ENCODE peak calls at places on chromosome 2, in four cellular contexts. N, R, Y and V are unnamed samples.

GRCh38 chr2:240893363-240893828 is 2.6 kb downstream of the MAB21L4 start:
- DNase-seq in N (no peak), R (no peak), Y (peak; percentile 49), V (no peak)

GRCh38 chr2:138779451-138780440 is at the start of gene NXPH2:
- DNase-seq in N (peak; percentile 68), R (no peak), Y (no peak), V (no peak)

GRCh38 chr2:179429597-179429996 is 165.0 kb upstream of the SESTD1 start:
- DNase-seq in Y (no peak), N (no peak), R (no peak), V (no peak)

GRCh38 chr2:42693688-42694479 is 70.1 kb downstream of the OXER1 start:
- DNase-seq in R (no peak), Y (no peak), N (no peak), V (no peak)

GRCh38 chr2:191635333-191636234 is 42.4 kb upstream of the NABP1 start:
- DNase-seq in Y (no peak), R (no peak), N (no peak), V (no peak)

GRCh38 chr2:30439879-30440278 is 7.2 kb upstream of the LCLAT1 start:
- DNase-seq in N (no peak), Y (no peak), R (no peak), V (no peak)

GRCh38 chr2:20410556-20411277 is 36.2 kb upstream of the RHOB start:
- DNase-seq in R (no peak), N (no peak), Y (no peak), V (no peak)

GRCh38 chr2:74893332-74893731 is 59.4 kb downstream of the HK2 start:
- DNase-seq in Y (no peak), R (no peak), N (no peak), V (no peak)